ENCODE peak calls at places on chromosomes 2 and 18, in four cellular contexts. O is AG08395; A is naive thymus-derived CD8-positive, alpha-beta T cell; B is cardiac muscle cell. M is an unnamed sample.
A peak's percentile ranks its signal among the peaks of the same experiment; 100 is the strongest.

GRCh38 chr2:44351088-44351487 is 10.2 kb downstream of the PREPL start:
- DNase-seq in O (no peak), A (no peak), B (no peak), M (no peak)

GRCh38 chr2:152715112-152715511 is 2.1 kb downstream of the PRPF40A start:
- DNase-seq in A (no peak), B (no peak), O (no peak), M (no peak)

GRCh38 chr2:60297296-60298010 is 256.0 kb downstream of the BCL11A start:
- DNase-seq in A (no peak), B (no peak), O (peak; percentile 19), M (no peak)

GRCh38 chr18:45626330-45627203 is 11.3 kb downstream of the SLC14A2 start:
- DNase-seq in B (no peak), A (no peak), O (peak; percentile 76), M (no peak)

GRCh38 chr2:105235388-105236059 is 6.0 kb upstream of the GPR45 start:
- DNase-seq in A (peak; percentile 34), O (peak; percentile 65), B (peak; percentile 95), M (peak; percentile 56)

GRCh38 chr2:43345391-43345813 is 119.0 kb upstream of the ZFP36L2 start:
- DNase-seq in A (no peak), B (peak; percentile 14), O (no peak), M (no peak)

GRCh38 chr2:162245737-162246136 is 2.5 kb upstream of the FAP start:
- DNase-seq in B (no peak), O (peak; percentile 30), A (no peak), M (no peak)

GRCh38 chr2:237790353-237790752 is 8.2 kb upstream of the RBM44 start:
- DNase-seq in O (no peak), A (no peak), B (no peak), M (no peak)

GRCh38 chr2:159110784-159111183 is 142.3 kb downstream of the TANC1 start:
- DNase-seq in B (no peak), A (no peak), O (no peak), M (no peak)

M was measured in NCI-H510A.